ENCODE peak calls at places on chromosomes 2 and 18, in five cellular contexts. F, X, A, U and E are unnamed samples.
A peak's percentile ranks its signal among the peaks of the same experiment; 100 is the strongest.

GRCh38 chr2:179936654-179937053 is 70.4 kb downstream of the CWC22 start:
- DNase-seq in F (peak; percentile 66), U (peak; percentile 67), X (peak; percentile 29), A (peak; percentile 22), E (no peak)

GRCh38 chr18:46423226-46423805 is 233.7 kb downstream of the LOXHD1 start:
- DNase-seq in X (no peak), A (no peak), F (no peak), U (no peak), E (no peak)

GRCh38 chr2:69464575-69464974 is 27.3 kb upstream of the NFU1 start:
- DNase-seq in A (peak; percentile 86), U (no peak), F (no peak), X (peak; percentile 90), E (no peak)

GRCh38 chr2:61726456-61727209 is 127.2 kb downstream of the FAM161A start:
- DNase-seq in U (no peak), X (peak; percentile 49), A (no peak), F (no peak), E (no peak)

GRCh38 chr2:172710584-172711024 is 25.0 kb upstream of the RAPGEF4 start:
- DNase-seq in X (peak; percentile 90), A (peak; percentile 94), F (peak; percentile 47), U (peak; percentile 96), E (peak; percentile 88)

GRCh38 chr18:58449366-58449935 is 179.4 kb downstream of the ALPK2 start:
- DNase-seq in U (peak; percentile 37), X (peak; percentile 40), F (no peak), A (peak; percentile 36), E (no peak)

GRCh38 chr2:239904496-239904895 is 120.6 kb downstream of the NDUFA10 start:
- DNase-seq in X (no peak), A (no peak), F (no peak), U (no peak), E (no peak)

GRCh38 chr2:54975598-54976507 is 74.4 kb downstream of the RTN4 start:
- DNase-seq in U (no peak), F (no peak), X (no peak), A (no peak), E (no peak)

GRCh38 chr2:240624950-240625621 is at the start of gene GPR35:
- DNase-seq in X (peak; percentile 86), U (no peak), A (peak; percentile 60), F (no peak), E (peak; percentile 56)

GRCh38 chr2:203242518-203242917 is 3.7 kb downstream of the CYP20A1 start:
- DNase-seq in U (no peak), X (no peak), A (no peak), F (no peak), E (no peak)

GRCh38 chr2:439077-439476 is 151.2 kb upstream of the ALKAL2 start:
- DNase-seq in A (no peak), X (no peak), F (peak; percentile 25), U (no peak), E (no peak)

GRCh38 chr2:137229834-137230233 is 464.5 kb downstream of the THSD7B start:
- DNase-seq in A (no peak), F (no peak), U (no peak), X (no peak), E (no peak)

GRCh38 chr2:180657054-180657453 is 323.4 kb upstream of the UBE2E3 start:
- DNase-seq in X (peak; percentile 56), F (no peak), U (peak; percentile 90), A (peak; percentile 53), E (peak; percentile 82)

GRCh38 chr2:84980263-84980983 is 9.5 kb downstream of the KCMF1 start:
- DNase-seq in A (no peak), F (no peak), U (no peak), X (no peak), E (no peak)

GRCh38 chr18:79792096-79792987 is 5.4 kb upstream of the KCNG2 start:
- DNase-seq in A (no peak), X (no peak), U (no peak), F (no peak), E (no peak)

GRCh38 chr18:79792988-79793355 is 4.8 kb upstream of the KCNG2 start:
- DNase-seq in U (no peak), F (no peak), A (no peak), X (no peak), E (no peak)

GRCh38 chr18:79789091-79789891 is 8.4 kb upstream of the KCNG2 start:
- DNase-seq in X (no peak), F (no peak), U (no peak), A (no peak), E (no peak)

GRCh38 chr18:79789901-79790885 is 7.5 kb upstream of the KCNG2 start:
- DNase-seq in A (no peak), U (no peak), X (no peak), F (no peak), E (no peak)

GRCh38 chr18:79791141-79791972 is 6.4 kb upstream of the KCNG2 start:
- DNase-seq in U (peak; percentile 67), F (no peak), X (peak; percentile 93), A (peak; percentile 77), E (peak; percentile 98)
- H3K4me3 ChIP-seq in U (peak overlapping the region; percentile 39), F (no peak overlapping the region), X (peak overlapping the region; percentile 44), A (no peak overlapping the region), E (peak overlapping the region; percentile 6)

DNA sequence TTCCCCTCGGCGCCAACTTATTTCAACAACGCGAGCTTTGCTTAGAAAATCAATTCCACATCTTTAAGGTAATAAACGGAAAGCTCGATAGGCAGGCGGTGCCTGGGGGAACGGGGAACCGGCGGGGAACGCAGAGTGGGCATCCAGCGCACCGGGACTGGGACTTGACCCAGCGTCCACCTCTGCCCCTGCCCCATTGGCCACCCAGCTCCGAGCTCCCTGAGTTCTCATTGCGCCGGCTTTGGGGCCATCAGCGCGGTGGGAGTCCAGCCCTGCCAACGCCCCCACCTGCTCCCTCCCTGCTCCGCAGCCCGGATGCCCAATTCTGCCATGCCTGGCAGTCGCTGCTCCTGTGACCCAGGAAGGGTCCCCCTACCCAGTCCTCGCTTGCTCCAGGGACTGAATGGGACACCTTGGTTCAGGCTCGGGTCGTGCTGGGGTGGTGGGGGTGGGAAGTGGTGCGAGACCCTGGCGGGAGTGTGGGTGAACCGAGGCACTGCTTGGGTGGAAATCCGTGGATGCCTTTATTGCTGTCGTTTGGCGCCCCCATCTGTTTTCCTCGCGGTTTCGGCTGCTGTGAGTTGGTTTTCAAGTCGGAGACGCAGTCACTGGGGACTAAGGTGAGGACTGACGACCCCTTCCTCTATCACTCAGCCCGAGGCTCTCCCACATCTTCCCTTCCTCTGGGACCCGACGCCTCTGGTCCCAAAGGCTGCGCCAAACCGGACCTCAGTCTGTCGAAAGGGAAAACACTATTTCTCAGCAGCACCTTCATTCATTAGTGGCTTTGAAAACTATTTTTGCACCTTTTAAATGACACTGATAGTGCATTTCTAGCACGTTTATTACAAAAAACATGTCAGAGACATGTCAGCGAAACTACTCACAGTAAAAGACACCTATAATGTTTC is 2.4 kb upstream of the EVX2 start:
- DNase-seq in X (peak; percentile 66), F (peak; percentile 78), U (peak; percentile 49), A (no peak), E (no peak)
- TF ChIP-seq EZH2 in X (no peak), F (no peak), U (no peak), A (peak; percentile 79), E (peak; percentile 34)

GRCh38 chr2:121283670-121284245 is 1.2 kb downstream of the TFCP2L1 start:
- DNase-seq in X (peak; percentile 23), U (peak; percentile 45), A (peak; percentile 41), F (no peak), E (no peak)
- H3K4me3 ChIP-seq in X (no peak overlapping the region), U (peak overlapping the region; percentile 84), A (peak overlapping the region; percentile 63), F (no peak overlapping the region), E (no peak overlapping the region)

DNA sequence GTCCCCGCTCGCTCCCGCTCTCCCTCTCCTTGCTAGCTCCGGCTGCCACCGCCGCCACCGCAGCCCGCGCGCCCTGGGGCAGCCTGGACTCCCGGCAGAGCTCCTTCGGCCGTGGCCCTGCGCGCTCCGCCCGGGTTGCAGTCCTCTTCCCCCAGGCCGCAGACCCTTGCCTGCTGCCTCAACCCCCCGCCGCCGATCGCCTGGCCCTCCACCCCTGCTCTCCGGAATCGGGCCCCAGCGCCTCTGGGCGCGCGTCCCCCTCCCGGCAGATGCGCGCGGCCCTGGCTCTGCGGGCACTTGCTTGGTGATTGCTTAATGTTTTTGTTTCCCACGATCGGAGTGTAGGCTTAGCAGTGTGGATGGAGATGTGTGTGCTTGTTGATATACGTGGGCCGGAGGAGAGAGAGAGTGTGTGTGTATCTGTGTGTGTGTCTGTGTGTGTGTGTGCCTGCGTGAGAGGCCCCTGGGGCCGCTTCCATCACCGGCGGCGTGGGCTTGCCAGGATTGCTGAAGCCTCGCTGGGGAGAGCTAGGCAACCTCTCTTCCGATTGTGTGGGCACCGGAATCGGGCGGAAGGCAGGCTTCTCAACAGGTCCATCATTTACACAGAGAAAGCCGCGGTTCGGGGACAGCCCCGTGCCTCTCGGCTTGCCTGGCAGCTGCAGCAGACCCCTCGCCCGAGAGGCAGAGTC is 877 bp downstream of the INHBB start:
- DNase-seq in F (peak; percentile 62), A (peak; percentile 22), U (no peak), X (peak; percentile 68), E (peak; percentile 34)
- TF ChIP-seq EZH2 in F (peak; percentile 100), A (peak; percentile 75), U (no peak), X (no peak), E (peak; percentile 88)

DNA sequence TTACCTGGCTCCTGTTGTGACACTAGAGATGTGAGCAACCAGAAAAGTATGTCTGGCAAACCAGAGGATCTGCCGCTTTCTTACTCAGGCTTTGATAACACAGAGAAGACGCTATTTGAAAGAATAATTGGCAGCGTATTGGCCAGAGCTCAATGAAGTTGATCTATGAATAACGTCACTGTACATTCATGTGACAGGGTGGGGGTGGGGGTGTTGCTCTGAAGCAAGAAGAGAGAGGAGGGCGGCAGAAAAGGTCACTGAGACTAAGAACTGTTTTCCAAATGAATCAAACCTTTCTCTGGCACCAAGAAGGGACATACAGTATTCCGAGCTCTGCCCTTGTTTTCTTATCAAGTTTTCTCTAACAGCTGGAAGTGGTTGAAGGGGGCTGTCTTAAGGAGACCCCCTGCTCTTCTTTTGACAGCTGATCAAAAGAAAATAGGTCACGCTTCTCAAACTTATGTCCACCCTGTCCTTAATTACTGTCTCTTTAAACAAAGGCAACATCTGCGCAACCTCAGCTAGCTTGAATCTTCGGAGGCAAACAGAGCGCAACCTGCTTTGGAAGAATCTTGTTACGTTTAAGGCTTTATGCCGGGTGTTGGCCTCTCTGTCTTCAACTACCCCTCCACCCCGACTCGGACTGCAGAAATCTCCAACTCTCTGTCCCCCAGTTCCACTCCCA is 1.5 kb upstream of the ONECUT2 start:
- DNase-seq in U (peak; percentile 39), X (peak; percentile 6), F (no peak), A (no peak), E (no peak)
- H3K4me3 ChIP-seq in U (peak overlapping the region; percentile 80), X (no peak overlapping the region), F (peak overlapping the region; percentile 2), A (no peak overlapping the region), E (no peak overlapping the region)

GRCh38 chr2:189008555-189009312 is 34.6 kb downstream of the COL3A1 start:
- DNase-seq in A (no peak), U (no peak), F (no peak), X (no peak), E (no peak)
- TF ChIP-seq EZH2 in A (no peak), U (no peak), F (no peak), X (no peak), E (no peak)